ENCODE peak calls at places on chromosome 16, in four cellular contexts. Q is Caki2; K is stimulated activated CD8-positive, alpha-beta memory T cell treated with anti-CD3 and anti-CD28 coated beads, Interleukin-15, amount 100 ng/mL, for 24 hours; F is HS-5. A is an unnamed sample.

GRCh38 chr16:56196381-56196780 is 5.1 kb downstream of the GNAO1 start:
- DNase-seq in Q (no peak), K (no peak), F (no peak), A (no peak)

GRCh38 chr16:89538286-89538685 is 22.2 kb upstream of the RPL13 start:
- DNase-seq in F (no peak), K (no peak), Q (no peak), A (no peak)

GRCh38 chr16:26816266-26816665 is 250.5 kb upstream of the C16orf82 start:
- DNase-seq in K (no peak), Q (no peak), F (no peak), A (no peak)

GRCh38 chr16:49315602-49316001 is 34.0 kb upstream of the CBLN1 start:
- DNase-seq in K (no peak), Q (no peak), F (no peak), A (no peak)

GRCh38 chr16:67919618-67920210 is 11.9 kb downstream of the CTRL start:
- DNase-seq in F (no peak), K (no peak), Q (no peak), A (no peak)

GRCh38 chr16:77898671-77899211 is 110.4 kb downstream of the VAT1L start:
- DNase-seq in Q (peak), K (no peak), F (peak), A (no peak)

GRCh38 chr16:11233727-11234376 is 22.2 kb downstream of the SOCS1 start:
- DNase-seq in F (no peak), K (peak), Q (no peak), A (no peak)

GRCh38 chr16:77986021-77986420 is 36.3 kb upstream of the CLEC3A start:
- DNase-seq in F (no peak), K (no peak), Q (no peak), A (no peak)

GRCh38 chr16:1144476-1145382 is 8.2 kb upstream of the CACNA1H start:
- DNase-seq in Q (peak), F (no peak), K (no peak), A (no peak)

A was measured in omental fat pad.